ENCODE peak calls at places on chromosome 18, in ten cellular contexts. D is cardiac muscle cell, W is nephron progenitor cell, G is HFFc6, R is tibial artery, U is breast epithelium, Q is upper lobe of right lung, E is A549, B is mesothelial cell of epicardium, S is astrocyte of the cerebellum. C is an unnamed sample.

GRCh38 chr18:23958036-23958435 is 56.5 kb upstream of the TTC39C start:
- DNase-seq in D (no peak), W (no peak), G (no peak), R (peak), U (peak), Q (no peak), E (no peak), B (no peak), S (peak), C (no peak)

GRCh38 chr18:43830905-43831304 is 553.6 kb upstream of the SYT4 start:
- DNase-seq in D (no peak), W (no peak), G (no peak), R (no peak), U (no peak), Q (no peak), E (no peak), B (no peak), S (no peak), C (no peak)

GRCh38 chr18:55286257-55286825 is 301.7 kb downstream of the TCF4 start:
- DNase-seq in D (no peak), W (no peak), G (no peak), R (no peak), U (no peak), Q (no peak), E (no peak), B (no peak), S (no peak), C (no peak)

GRCh38 chr18:54109131-54109683 is 115.3 kb downstream of the MBD2 start:
- DNase-seq in D (no peak), W (no peak), G (peak), R (no peak), U (no peak), Q (no peak), E (no peak), B (no peak), S (no peak), C (no peak)

GRCh38 chr18:6537468-6537867 is 122.8 kb upstream of the L3MBTL4 start:
- DNase-seq in D (no peak), W (no peak), G (no peak), R (no peak), U (no peak), Q (no peak), E (no peak), B (no peak), S (no peak), C (no peak)

GRCh38 chr18:27967938-27968803 is 208.8 kb downstream of the CDH2 start:
- DNase-seq in D (peak), W (no peak), G (no peak), R (no peak), U (no peak), Q (no peak), E (no peak), B (no peak), S (no peak), C (no peak)

GRCh38 chr18:67520276-67521035 is 3.9 kb upstream of the DSEL start:
- DNase-seq in D (no peak), W (no peak), G (no peak), R (peak), U (no peak), Q (no peak), E (no peak), B (no peak), S (peak), C (peak)

GRCh38 chr18:46158498-46158897 is 54.3 kb downstream of the HAUS1 start:
- DNase-seq in D (no peak), W (no peak), G (peak), R (no peak), U (no peak), Q (no peak), E (no peak), B (no peak), S (no peak), C (no peak)

GRCh38 chr18:24054130-24054529 is 39.6 kb downstream of the TTC39C start:
- DNase-seq in D (no peak), W (no peak), G (no peak), R (no peak), U (no peak), Q (no peak), E (no peak), B (no peak), S (peak), C (no peak)

GRCh38 chr18:44938396-44939036 is 257.8 kb downstream of the SETBP1 start:
- DNase-seq in D (peak), W (no peak), G (no peak), R (no peak), U (no peak), Q (no peak), E (no peak), B (no peak), S (no peak), C (no peak)

GRCh38 chr18:35500113-35500512 is 2.4 kb upstream of the INO80C start:
- DNase-seq in D (no peak), W (no peak), G (no peak), R (no peak), U (no peak), Q (no peak), E (no peak), B (no peak), S (no peak), C (no peak)

GRCh38 chr18:40346146-40346545 is 1608.9 kb upstream of the PIK3C3 start:
- DNase-seq in D (no peak), W (no peak), G (no peak), R (no peak), U (no peak), Q (no peak), E (no peak), B (no peak), S (no peak), C (no peak)

GRCh38 chr18:79754022-79754761 is 43.5 kb upstream of the KCNG2 start:
- DNase-seq in D (no peak), W (no peak), G (no peak), R (no peak), U (no peak), Q (peak), E (no peak), B (no peak), S (no peak), C (no peak)

GRCh38 chr18:51890762-51891161 is 449.2 kb upstream of the DCC start:
- DNase-seq in D (no peak), W (no peak), G (no peak), R (no peak), U (peak), Q (peak), E (no peak), B (no peak), S (peak), C (no peak)

GRCh38 chr18:68676913-68677312 is 38.0 kb downstream of the TMX3 start:
- DNase-seq in D (no peak), W (no peak), G (peak), R (no peak), U (no peak), Q (no peak), E (no peak), B (no peak), S (no peak), C (no peak)

GRCh38 chr18:74360852-74361640 is 45.4 kb downstream of the C18orf63 start:
- DNase-seq in D (no peak), W (no peak), G (no peak), R (no peak), U (no peak), Q (no peak), E (no peak), B (no peak), S (no peak), C (no peak)

GRCh38 chr18:3044931-3045698 is 32.2 kb upstream of the LPIN2 start:
- DNase-seq in D (no peak), W (no peak), G (no peak), R (peak), U (peak), Q (no peak), E (no peak), B (no peak), S (no peak), C (no peak)

GRCh38 chr18:839224-840079 is 27.4 kb upstream of the YES1 start:
- DNase-seq in D (peak), W (peak), G (peak), R (peak), U (peak), Q (peak), E (peak), B (peak), S (peak), C (peak)

GRCh38 chr18:9803698-9804516 is 81.9 kb upstream of the TXNDC2 start:
- DNase-seq in D (peak), W (peak), G (no peak), R (peak), U (no peak), Q (no peak), E (no peak), B (no peak), S (no peak), C (no peak)

GRCh38 chr18:58670561-58671121 is 624 bp upstream of the MALT1 start:
- DNase-seq in D (no peak), W (peak), G (no peak), R (no peak), U (no peak), Q (no peak), E (no peak), B (no peak), S (no peak), C (no peak)

GRCh38 chr18:61587865-61588264 is 254.6 kb downstream of the CDH20 start:
- DNase-seq in D (no peak), W (no peak), G (no peak), R (no peak), U (no peak), Q (no peak), E (no peak), B (no peak), S (no peak), C (no peak)

GRCh38 chr18:13537022-13537780 is 189.2 kb downstream of the FAM210A start:
- DNase-seq in D (no peak), W (no peak), G (no peak), R (no peak), U (no peak), Q (no peak), E (no peak), B (no peak), S (no peak), C (no peak)

GRCh38 chr18:44777429-44778192 is 96.9 kb downstream of the SETBP1 start:
- DNase-seq in D (no peak), W (no peak), G (no peak), R (peak), U (no peak), Q (no peak), E (no peak), B (no peak), S (no peak), C (no peak)

GRCh38 chr18:5601188-5601624 is 57.4 kb upstream of the EPB41L3 start:
- DNase-seq in D (peak), W (peak), G (no peak), R (no peak), U (no peak), Q (no peak), E (no peak), B (no peak), S (no peak), C (no peak)

GRCh38 chr18:70127307-70127828 is 78.1 kb downstream of the RTTN start:
- DNase-seq in D (no peak), W (no peak), G (no peak), R (no peak), U (no peak), Q (no peak), E (no peak), B (no peak), S (no peak), C (no peak)

GRCh38 chr18:49359732-49360444 is 100.6 kb downstream of the DYM start:
- DNase-seq in D (no peak), W (no peak), G (peak), R (no peak), U (no peak), Q (no peak), E (no peak), B (no peak), S (peak), C (peak)

GRCh38 chr18:3450358-3451107 is 561 bp downstream of the TGIF1 start:
- DNase-seq in D (peak), W (peak), G (peak), R (peak), U (peak), Q (peak), E (no peak), B (peak), S (peak), C (no peak)

GRCh38 chr18:42196651-42197050 is 241.6 kb downstream of the PIK3C3 start:
- DNase-seq in D (no peak), W (no peak), G (peak), R (no peak), U (no peak), Q (no peak), E (no peak), B (no peak), S (no peak), C (no peak)

GRCh38 chr18:23049698-23050373 is 85.4 kb upstream of the CABLES1 start:
- DNase-seq in D (no peak), W (no peak), G (peak), R (no peak), U (no peak), Q (no peak), E (no peak), B (no peak), S (no peak), C (no peak)

GRCh38 chr18:1048048-1048447 is 143.4 kb downstream of the ADCYAP1 start:
- DNase-seq in D (no peak), W (no peak), G (no peak), R (no peak), U (no peak), Q (no peak), E (no peak), B (no peak), S (peak), C (peak)

GRCh38 chr18:41940506-41941215 is 14.4 kb upstream of the PIK3C3 start:
- DNase-seq in D (peak), W (no peak), G (peak), R (no peak), U (no peak), Q (no peak), E (no peak), B (no peak), S (peak), C (peak)

GRCh38 chr18:58180738-58181353 is 136.8 kb downstream of the NEDD4L start:
- DNase-seq in D (peak), W (peak), G (no peak), R (peak), U (no peak), Q (no peak), E (peak), B (no peak), S (no peak), C (no peak)

GRCh38 chr18:22489694-22490093 is 72.0 kb upstream of the CTAGE1 start:
- DNase-seq in D (no peak), W (no peak), G (peak), R (no peak), U (no peak), Q (no peak), E (no peak), B (no peak), S (no peak), C (no peak)

GRCh38 chr18:22728016-22728415 is 205.1 kb upstream of the RBBP8 start:
- DNase-seq in D (no peak), W (no peak), G (no peak), R (no peak), U (no peak), Q (no peak), E (no peak), B (no peak), S (no peak), C (no peak)

GRCh38 chr18:7683753-7684152 is 116.6 kb downstream of the PTPRM start:
- DNase-seq in D (no peak), W (no peak), G (no peak), R (no peak), U (no peak), Q (no peak), E (no peak), B (no peak), S (no peak), C (no peak)

GRCh38 chr18:77736817-77737216 is 487.2 kb downstream of the GALR1 start:
- DNase-seq in D (no peak), W (no peak), G (no peak), R (no peak), U (no peak), Q (no peak), E (no peak), B (no peak), S (no peak), C (no peak)

GRCh38 chr18:1464444-1465217 is 560.0 kb downstream of the ADCYAP1 start:
- DNase-seq in D (no peak), W (no peak), G (no peak), R (no peak), U (no peak), Q (no peak), E (no peak), B (no peak), S (no peak), C (no peak)

GRCh38 chr18:63339920-63340484 is 20.4 kb upstream of the BCL2 start:
- DNase-seq in D (peak), W (peak), G (peak), R (no peak), U (no peak), Q (no peak), E (no peak), B (no peak), S (no peak), C (no peak)
- TF ChIP-seq CTCF in D (peak), W (peak), G (peak), R (peak), U (peak), Q (peak), E (peak), B (no peak), S (peak), C (peak)

GRCh38 chr18:66124394-66124793 is 373.6 kb downstream of the CDH7 start:
- DNase-seq in D (peak), W (no peak), G (no peak), R (no peak), U (no peak), Q (no peak), E (no peak), B (no peak), S (no peak), C (no peak)
- TF ChIP-seq CTCF in D (no peak), W (no peak), G (no peak), R (no peak), U (no peak), Q (no peak), E (no peak), B (no peak), S (no peak), C (no peak)

DNA sequence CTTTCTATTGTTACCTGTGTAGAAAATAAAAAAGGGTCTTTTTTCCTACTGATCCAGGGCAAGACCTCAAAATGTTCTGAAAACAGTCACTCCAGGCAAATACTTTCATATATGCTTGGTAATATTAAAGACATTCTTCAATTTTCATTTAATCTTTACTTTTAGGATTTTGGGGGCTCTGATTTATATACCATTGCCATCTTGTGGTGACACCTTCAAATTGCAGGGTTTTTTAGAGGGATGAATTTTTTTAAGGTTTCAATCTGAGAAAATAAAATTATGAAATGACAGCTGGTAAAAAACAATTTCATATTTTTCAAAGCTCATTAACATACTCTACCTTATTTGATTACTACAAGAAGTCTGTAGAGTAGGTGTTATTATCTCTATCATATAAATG is 26.8 kb downstream of the MAPK4 start:
- DNase-seq in D (no peak), W (no peak), G (no peak), R (no peak), U (no peak), Q (no peak), E (no peak), B (no peak), S (no peak), C (no peak)
- TF ChIP-seq CTCF in D (peak), W (peak), G (peak), R (peak), U (no peak), Q (no peak), E (no peak), B (no peak), S (no peak), C (peak)

GRCh38 chr18:33873127-33873526 is 295.1 kb downstream of the ASXL3 start:
- DNase-seq in D (no peak), W (no peak), G (no peak), R (no peak), U (no peak), Q (no peak), E (no peak), B (no peak), S (no peak), C (no peak)

GRCh38 chr18:33875029-33875428 is 297.0 kb downstream of the ASXL3 start:
- DNase-seq in D (no peak), W (no peak), G (no peak), R (no peak), U (no peak), Q (no peak), E (no peak), B (no peak), S (no peak), C (no peak)

GRCh38 chr18:33878213-33878612 is 300.2 kb downstream of the ASXL3 start:
- DNase-seq in D (no peak), W (no peak), G (no peak), R (no peak), U (no peak), Q (no peak), E (no peak), B (no peak), S (no peak), C (no peak)
- TF ChIP-seq CTCF in D (no peak), W (no peak), G (no peak), R (no peak), U (no peak), Q (no peak), E (no peak), B (no peak), S (no peak), C (no peak)

DNA sequence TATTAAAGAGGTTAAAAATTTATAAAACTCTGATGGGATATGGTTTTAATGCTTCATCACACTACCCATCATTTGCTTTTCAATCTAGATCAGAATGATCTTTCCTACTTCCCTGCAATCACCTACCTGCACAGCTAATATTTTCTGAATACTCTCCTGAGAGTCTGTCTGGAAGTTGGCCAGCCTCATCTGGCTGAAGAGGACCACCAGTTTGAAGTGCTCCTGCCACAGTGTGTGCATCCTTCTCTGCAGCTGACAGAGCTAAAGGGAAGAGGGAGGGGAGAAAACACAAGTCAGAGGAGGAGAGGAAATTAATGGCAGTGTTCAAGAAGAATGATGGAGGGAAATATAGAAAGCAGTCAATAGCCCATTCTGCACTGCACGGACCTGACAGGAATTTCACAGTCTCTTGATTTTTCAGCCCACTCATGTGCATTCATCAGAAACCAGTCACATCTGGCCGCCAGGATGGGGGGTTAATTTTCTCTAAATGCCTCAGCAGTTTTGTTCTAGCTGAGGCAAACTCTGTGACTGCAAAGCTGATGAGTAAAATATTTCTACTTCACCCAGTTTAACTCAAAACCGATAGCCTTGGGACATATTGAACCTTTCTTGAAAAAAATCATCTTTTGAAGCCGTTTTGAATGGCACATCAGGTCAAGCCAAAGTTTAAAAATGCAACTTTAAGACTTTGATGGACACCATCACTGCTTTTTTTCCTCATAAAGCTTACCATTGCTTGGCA is 201.8 kb upstream of the KLHL14 start:
- DNase-seq in D (no peak), W (peak), G (no peak), R (no peak), U (no peak), Q (no peak), E (no peak), B (no peak), S (no peak), C (no peak)
- TF ChIP-seq CTCF in D (no peak), W (no peak), G (no peak), R (no peak), U (no peak), Q (no peak), E (no peak), B (no peak), S (no peak), C (no peak)

GRCh38 chr18:11392974-11393373 is 216.4 kb upstream of the SLC35G4 start:
- DNase-seq in D (no peak), W (no peak), G (no peak), R (no peak), U (no peak), Q (no peak), E (no peak), B (no peak), S (no peak), C (no peak)

GRCh38 chr18:11393486-11393885 is 215.9 kb upstream of the SLC35G4 start:
- DNase-seq in D (no peak), W (no peak), G (no peak), R (no peak), U (no peak), Q (no peak), E (no peak), B (no peak), S (no peak), C (no peak)

GRCh38 chr18:11398625-11399024 is 210.8 kb upstream of the SLC35G4 start:
- DNase-seq in D (no peak), W (no peak), G (no peak), R (no peak), U (no peak), Q (no peak), E (no peak), B (no peak), S (no peak), C (no peak)
- TF ChIP-seq CTCF in D (peak), W (peak), G (peak), R (no peak), U (no peak), Q (peak), E (no peak), B (no peak), S (peak), C (peak)

DNA sequence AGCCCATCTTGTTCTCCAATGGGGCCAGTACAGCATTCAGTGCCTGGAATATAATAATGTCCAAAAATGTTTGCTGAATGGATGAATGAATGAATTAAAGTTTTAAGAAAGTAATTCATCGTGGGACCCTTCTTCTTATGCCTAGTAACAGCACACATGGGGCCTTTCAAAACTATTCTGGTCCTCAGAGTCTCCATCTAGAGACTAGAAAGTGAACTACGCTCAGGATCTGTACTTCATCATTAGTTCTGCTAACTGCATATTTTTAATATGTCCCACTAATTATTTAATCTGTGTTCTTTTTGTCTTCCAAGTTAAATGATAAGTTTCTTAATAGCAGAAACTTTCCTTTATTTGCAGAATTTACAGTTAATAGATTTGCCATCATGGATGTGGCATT is 172.5 kb downstream of the SMAD2 start:
- DNase-seq in D (no peak), W (no peak), G (no peak), R (no peak), U (no peak), Q (no peak), E (no peak), B (no peak), S (no peak), C (no peak)
- TF ChIP-seq CTCF in D (peak), W (peak), G (peak), R (no peak), U (no peak), Q (peak), E (no peak), B (peak), S (peak), C (peak)